ENCODE peak calls at places on chromosomes 2 and 18, in nine cellular contexts. One of them, this sample, is unnamed.

GRCh38 chr2:138919336-138919735 is 139.1 kb upstream of the NXPH2 start:
- DNase-seq in cardiac muscle cell: no peak
- DNase-seq in tibial artery: no peak
- DNase-seq in IMR-90: no peak
- DNase-seq in body of pancreas: no peak
- DNase-seq in ovary: no peak
- DNase-seq in heart right ventricle: no peak
- DNase-seq in transverse colon: no peak
- DNase-seq in pancreas: no peak
- DNase-seq in this sample: no peak

GRCh38 chr2:88651646-88652045 is 24.4 kb upstream of the EIF2AK3 start:
- DNase-seq in cardiac muscle cell: no peak
- DNase-seq in tibial artery: no peak
- DNase-seq in IMR-90: no peak
- DNase-seq in body of pancreas: no peak
- DNase-seq in ovary: no peak
- DNase-seq in heart right ventricle: no peak
- DNase-seq in transverse colon: no peak
- DNase-seq in pancreas: no peak
- DNase-seq in this sample: no peak

GRCh38 chr2:59029058-59029457 is 787.9 kb upstream of the FANCL start:
- DNase-seq in cardiac muscle cell: no peak
- DNase-seq in tibial artery: no peak
- DNase-seq in IMR-90: no peak
- DNase-seq in body of pancreas: peak; percentile 18
- DNase-seq in ovary: no peak
- DNase-seq in heart right ventricle: peak; percentile 30
- DNase-seq in transverse colon: no peak
- DNase-seq in pancreas: no peak
- DNase-seq in this sample: no peak

GRCh38 chr2:72893594-72894319 is 6.5 kb downstream of the SPR start:
- DNase-seq in cardiac muscle cell: peak; percentile 82
- DNase-seq in tibial artery: no peak
- DNase-seq in IMR-90: peak; percentile 73
- DNase-seq in body of pancreas: peak; percentile 46
- DNase-seq in ovary: no peak
- DNase-seq in heart right ventricle: peak; percentile 44
- DNase-seq in transverse colon: peak; percentile 48
- DNase-seq in pancreas: peak; percentile 40
- DNase-seq in this sample: no peak

GRCh38 chr2:62443471-62443870 is 62.5 kb downstream of the TMEM17 start:
- DNase-seq in cardiac muscle cell: no peak
- DNase-seq in tibial artery: no peak
- DNase-seq in IMR-90: no peak
- DNase-seq in body of pancreas: no peak
- DNase-seq in ovary: no peak
- DNase-seq in heart right ventricle: no peak
- DNase-seq in transverse colon: no peak
- DNase-seq in pancreas: no peak
- DNase-seq in this sample: no peak

GRCh38 chr2:26692814-26693286 is 328 bp downstream of the KCNK3 start:
- DNase-seq in cardiac muscle cell: peak; percentile 80
- DNase-seq in tibial artery: no peak
- DNase-seq in IMR-90: peak; percentile 33
- DNase-seq in body of pancreas: peak; percentile 47
- DNase-seq in ovary: no peak
- DNase-seq in heart right ventricle: no peak
- DNase-seq in transverse colon: no peak
- DNase-seq in pancreas: peak; percentile 66
- DNase-seq in this sample: no peak

GRCh38 chr2:42249887-42250286 is 80.7 kb downstream of the EML4 start:
- DNase-seq in cardiac muscle cell: peak; percentile 51
- DNase-seq in tibial artery: no peak
- DNase-seq in IMR-90: no peak
- DNase-seq in body of pancreas: peak; percentile 35
- DNase-seq in ovary: no peak
- DNase-seq in heart right ventricle: no peak
- DNase-seq in transverse colon: no peak
- DNase-seq in pancreas: no peak
- DNase-seq in this sample: no peak

GRCh38 chr18:8373486-8373885 is 235.8 kb upstream of the RAB12 start:
- DNase-seq in cardiac muscle cell: no peak
- DNase-seq in tibial artery: no peak
- DNase-seq in IMR-90: no peak
- DNase-seq in body of pancreas: no peak
- DNase-seq in ovary: no peak
- DNase-seq in heart right ventricle: no peak
- DNase-seq in transverse colon: no peak
- DNase-seq in pancreas: no peak
- DNase-seq in this sample: no peak

GRCh38 chr2:29841386-29842004 is 79.9 kb downstream of the ALK start:
- DNase-seq in cardiac muscle cell: peak; percentile 56
- DNase-seq in tibial artery: no peak
- DNase-seq in IMR-90: peak; percentile 22
- DNase-seq in body of pancreas: peak; percentile 34
- DNase-seq in ovary: no peak
- DNase-seq in heart right ventricle: no peak
- DNase-seq in transverse colon: no peak
- DNase-seq in pancreas: no peak
- DNase-seq in this sample: no peak

GRCh38 chr2:204454672-204455380 is 90.4 kb upstream of the PARD3B start:
- DNase-seq in cardiac muscle cell: no peak
- DNase-seq in tibial artery: no peak
- DNase-seq in IMR-90: no peak
- DNase-seq in body of pancreas: no peak
- DNase-seq in ovary: no peak
- DNase-seq in heart right ventricle: no peak
- DNase-seq in transverse colon: no peak
- DNase-seq in pancreas: no peak
- DNase-seq in this sample: no peak

GRCh38 chr2:30287857-30288513 is 56.7 kb downstream of the LBH start:
- DNase-seq in cardiac muscle cell: no peak
- DNase-seq in tibial artery: no peak
- DNase-seq in IMR-90: no peak
- DNase-seq in body of pancreas: no peak
- DNase-seq in ovary: no peak
- DNase-seq in heart right ventricle: no peak
- DNase-seq in transverse colon: no peak
- DNase-seq in pancreas: no peak
- DNase-seq in this sample: no peak

GRCh38 chr2:231278868-231279267 is 80.4 kb downstream of the ARMC9 start:
- DNase-seq in cardiac muscle cell: no peak
- DNase-seq in tibial artery: no peak
- DNase-seq in IMR-90: no peak
- DNase-seq in body of pancreas: no peak
- DNase-seq in ovary: no peak
- DNase-seq in heart right ventricle: no peak
- DNase-seq in transverse colon: no peak
- DNase-seq in pancreas: no peak
- DNase-seq in this sample: no peak

GRCh38 chr2:26740346-26740745 is 23.7 kb upstream of the SLC35F6 start:
- DNase-seq in cardiac muscle cell: no peak
- DNase-seq in tibial artery: no peak
- DNase-seq in IMR-90: no peak
- DNase-seq in body of pancreas: no peak
- DNase-seq in ovary: no peak
- DNase-seq in heart right ventricle: no peak
- DNase-seq in transverse colon: no peak
- DNase-seq in pancreas: no peak
- DNase-seq in this sample: no peak

GRCh38 chr2:67684991-67685390 is 287.9 kb downstream of the ETAA1 start:
- DNase-seq in cardiac muscle cell: no peak
- DNase-seq in tibial artery: no peak
- DNase-seq in IMR-90: no peak
- DNase-seq in body of pancreas: no peak
- DNase-seq in ovary: no peak
- DNase-seq in heart right ventricle: no peak
- DNase-seq in transverse colon: no peak
- DNase-seq in pancreas: no peak
- DNase-seq in this sample: no peak

GRCh38 chr2:127389778-127390435 is 2.1 kb upstream of the MAP3K2 start:
- DNase-seq in cardiac muscle cell: no peak
- DNase-seq in tibial artery: no peak
- DNase-seq in IMR-90: no peak
- DNase-seq in body of pancreas: no peak
- DNase-seq in ovary: no peak
- DNase-seq in heart right ventricle: no peak
- DNase-seq in transverse colon: no peak
- DNase-seq in pancreas: no peak
- DNase-seq in this sample: no peak

GRCh38 chr18:37138456-37138855 is 309.5 kb downstream of the KIAA1328 start:
- DNase-seq in cardiac muscle cell: no peak
- DNase-seq in tibial artery: no peak
- DNase-seq in IMR-90: no peak
- DNase-seq in body of pancreas: no peak
- DNase-seq in ovary: no peak
- DNase-seq in heart right ventricle: no peak
- DNase-seq in transverse colon: no peak
- DNase-seq in pancreas: no peak
- DNase-seq in this sample: no peak

GRCh38 chr18:46702399-46702798 is 45.4 kb upstream of the LOXHD1 start:
- DNase-seq in cardiac muscle cell: no peak
- DNase-seq in tibial artery: no peak
- DNase-seq in IMR-90: no peak
- DNase-seq in body of pancreas: no peak
- DNase-seq in ovary: no peak
- DNase-seq in heart right ventricle: no peak
- DNase-seq in transverse colon: no peak
- DNase-seq in pancreas: no peak
- DNase-seq in this sample: no peak

GRCh38 chr2:45826889-45827635 is 175.6 kb downstream of the PRKCE start:
- DNase-seq in cardiac muscle cell: no peak
- DNase-seq in tibial artery: peak; percentile 77
- DNase-seq in IMR-90: peak; percentile 63
- DNase-seq in body of pancreas: no peak
- DNase-seq in ovary: no peak
- DNase-seq in heart right ventricle: peak; percentile 39
- DNase-seq in transverse colon: peak; percentile 38
- DNase-seq in pancreas: no peak
- DNase-seq in this sample: no peak

DNA sequence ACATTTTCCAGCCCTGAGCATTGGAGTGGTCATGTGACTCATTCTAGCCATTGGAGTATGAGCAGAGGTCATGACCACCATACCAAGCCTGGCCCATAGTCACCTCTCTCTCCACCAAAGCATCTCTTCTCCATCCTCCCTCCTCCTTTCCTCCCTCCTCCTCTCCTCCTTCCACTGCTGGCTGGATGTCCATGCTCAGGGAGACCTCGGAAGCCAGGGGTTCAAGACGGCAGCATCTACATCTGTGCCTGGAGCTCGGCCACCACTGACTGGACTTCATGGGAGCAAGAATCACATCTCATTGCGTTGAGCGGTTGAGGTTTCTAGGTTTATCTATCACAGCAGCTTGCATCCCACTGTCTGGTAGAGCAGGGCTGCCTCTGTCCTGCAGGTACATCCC is 252.4 kb downstream of the NDUFA10 start:
- DNase-seq in cardiac muscle cell: no peak
- DNase-seq in tibial artery: peak; percentile 37
- DNase-seq in IMR-90: no peak
- DNase-seq in body of pancreas: peak; percentile 1
- DNase-seq in ovary: peak; percentile 3
- DNase-seq in heart right ventricle: no peak
- DNase-seq in transverse colon: no peak
- DNase-seq in pancreas: no peak
- DNase-seq in this sample: no peak
- H3K9me3 ChIP-seq in cardiac muscle cell: no peaks in the 10 kb centered on the region
- H3K9me3 ChIP-seq in tibial artery: peaks cover 15% of the 10 kb centered on the region
- H3K9me3 ChIP-seq in IMR-90: peaks cover 50% of the 10 kb centered on the region
- H3K9me3 ChIP-seq in body of pancreas: no peaks in the 10 kb centered on the region
- H3K9me3 ChIP-seq in ovary: no peaks in the 10 kb centered on the region
- H3K9me3 ChIP-seq in heart right ventricle: peaks cover 9% of the 10 kb centered on the region
- H3K9me3 ChIP-seq in transverse colon: peaks cover 6% of the 10 kb centered on the region
- H3K9me3 ChIP-seq in pancreas: no peaks in the 10 kb centered on the region
- H3K9me3 ChIP-seq in this sample: peaks cover 7% of the 10 kb centered on the region

GRCh38 chr18:34892379-34892778 is 148.8 kb upstream of the MAPRE2 start:
- DNase-seq in cardiac muscle cell: peak; percentile 33
- DNase-seq in tibial artery: no peak
- DNase-seq in IMR-90: no peak
- DNase-seq in body of pancreas: no peak
- DNase-seq in ovary: no peak
- DNase-seq in heart right ventricle: no peak
- DNase-seq in transverse colon: no peak
- DNase-seq in pancreas: no peak
- DNase-seq in this sample: no peak
- H3K9me3 ChIP-seq in cardiac muscle cell: no peaks in the 10 kb centered on the region
- H3K9me3 ChIP-seq in tibial artery: peaks cover 5% of the 10 kb centered on the region
- H3K9me3 ChIP-seq in IMR-90: no peaks in the 10 kb centered on the region
- H3K9me3 ChIP-seq in body of pancreas: no peaks in the 10 kb centered on the region
- H3K9me3 ChIP-seq in ovary: no peaks in the 10 kb centered on the region
- H3K9me3 ChIP-seq in heart right ventricle: no peaks in the 10 kb centered on the region
- H3K9me3 ChIP-seq in transverse colon: no peaks in the 10 kb centered on the region
- H3K9me3 ChIP-seq in pancreas: no peaks in the 10 kb centered on the region
- H3K9me3 ChIP-seq in this sample: peaks cover 7% of the 10 kb centered on the region

DNA sequence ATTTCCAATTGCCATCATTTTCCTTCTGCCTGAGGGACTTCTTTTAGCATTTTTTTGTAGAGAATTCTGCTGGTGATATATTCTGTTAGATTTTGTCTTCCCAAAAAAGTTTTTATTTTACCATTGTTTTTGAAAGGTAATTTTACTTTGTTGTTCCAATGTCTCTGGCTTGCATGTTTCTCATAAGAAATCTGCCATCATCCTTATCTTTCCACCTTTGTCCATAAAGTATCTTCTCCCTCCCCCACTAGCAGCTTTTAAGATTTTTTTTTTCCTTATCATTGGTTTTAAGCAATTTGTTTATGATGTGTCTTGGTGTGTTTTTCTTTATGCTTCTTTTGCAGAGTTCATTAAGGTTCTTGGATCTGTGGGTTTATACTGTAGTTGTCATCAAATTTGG is 104.5 kb downstream of the KCTD1 start:
- DNase-seq in cardiac muscle cell: no peak
- DNase-seq in tibial artery: no peak
- DNase-seq in IMR-90: no peak
- DNase-seq in body of pancreas: no peak
- DNase-seq in ovary: no peak
- DNase-seq in heart right ventricle: no peak
- DNase-seq in transverse colon: no peak
- DNase-seq in pancreas: no peak
- DNase-seq in this sample: no peak
- H3K9me3 ChIP-seq in cardiac muscle cell: no peaks in the 10 kb centered on the region
- H3K9me3 ChIP-seq in tibial artery: no peaks in the 10 kb centered on the region
- H3K9me3 ChIP-seq in IMR-90: no peaks in the 10 kb centered on the region
- H3K9me3 ChIP-seq in body of pancreas: no peaks in the 10 kb centered on the region
- H3K9me3 ChIP-seq in ovary: no peaks in the 10 kb centered on the region
- H3K9me3 ChIP-seq in heart right ventricle: no peaks in the 10 kb centered on the region
- H3K9me3 ChIP-seq in transverse colon: no peaks in the 10 kb centered on the region
- H3K9me3 ChIP-seq in pancreas: no peaks in the 10 kb centered on the region
- H3K9me3 ChIP-seq in this sample: no peaks in the 10 kb centered on the region

DNA sequence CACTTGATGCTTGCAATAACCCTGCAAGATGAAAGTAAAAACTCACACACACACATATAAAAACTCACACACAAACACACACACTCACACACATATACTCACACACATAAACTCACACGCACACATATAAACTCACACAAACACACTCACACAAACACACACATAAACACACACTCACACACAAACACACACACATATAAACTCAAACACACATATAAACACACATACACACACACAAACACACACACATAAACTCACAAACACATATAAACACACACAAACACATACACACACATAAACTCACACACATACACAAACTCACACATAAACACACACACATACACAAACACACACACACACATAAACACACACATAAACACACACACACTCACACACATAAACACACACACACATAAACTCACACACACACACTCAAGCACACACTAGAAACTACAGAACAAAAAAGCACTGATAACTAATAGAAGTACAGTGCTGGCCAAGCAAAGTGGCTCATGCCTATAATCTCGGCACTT is 117.7 kb upstream of the TEKT4 start:
- DNase-seq in cardiac muscle cell: no peak
- DNase-seq in tibial artery: no peak
- DNase-seq in IMR-90: no peak
- DNase-seq in body of pancreas: no peak
- DNase-seq in ovary: no peak
- DNase-seq in heart right ventricle: no peak
- DNase-seq in transverse colon: no peak
- DNase-seq in pancreas: no peak
- DNase-seq in this sample: no peak
- H3K9me3 ChIP-seq in cardiac muscle cell: peaks cover 5% of the 10 kb centered on the region
- H3K9me3 ChIP-seq in tibial artery: no peaks in the 10 kb centered on the region
- H3K9me3 ChIP-seq in IMR-90: no peaks in the 10 kb centered on the region
- H3K9me3 ChIP-seq in body of pancreas: no peaks in the 10 kb centered on the region
- H3K9me3 ChIP-seq in ovary: no peaks in the 10 kb centered on the region
- H3K9me3 ChIP-seq in heart right ventricle: no peaks in the 10 kb centered on the region
- H3K9me3 ChIP-seq in transverse colon: no peaks in the 10 kb centered on the region
- H3K9me3 ChIP-seq in pancreas: no peaks in the 10 kb centered on the region
- H3K9me3 ChIP-seq in this sample: no peaks in the 10 kb centered on the region